ENCODE peak calls at places on chromosomes 4 and X, in eight cellular contexts. O is heart right ventricle; R is body of pancreas; U is heart left ventricle; Z is foreskin keratinocyte; V is CD8-positive, alpha-beta T cell; J is endothelial cell of umbilical vein; L is GM12878. D is an unnamed sample.

GRCh38 chr4:182807346-182807745 is 109.8 kb downstream of the DCTD start:
- DNase-seq in O (no peak), R (no peak), U (no peak), Z (no peak), V (no peak), J (no peak), L (no peak), D (no peak)

GRCh38 chrX:81120270-81120935 is 81.3 kb downstream of the HMGN5 start:
- DNase-seq in O (no peak), R (no peak), U (no peak), Z (no peak), V (no peak), J (no peak), L (no peak), D (peak; percentile 3)

GRCh38 chr4:1469596-1470392 is 63.6 kb upstream of the NKX1-1 start:
- DNase-seq in O (peak; percentile 7), R (no peak), U (no peak), Z (peak; percentile 8), V (no peak), J (no peak), L (no peak), D (no peak)

GRCh38 chr4:3215256-3215655 is 33.7 kb upstream of the MSANTD1 start:
- DNase-seq in O (no peak), R (no peak), U (no peak), Z (no peak), V (no peak), J (no peak), L (no peak), D (no peak)

GRCh38 chr4:4694812-4695211 is 153.0 kb upstream of the STX18 start:
- DNase-seq in O (no peak), R (no peak), U (no peak), Z (no peak), V (no peak), J (no peak), L (no peak), D (no peak)

GRCh38 chr4:95165926-95166524 is 382.7 kb downstream of the UNC5C start:
- DNase-seq in O (no peak), R (peak; percentile 18), U (no peak), Z (peak; percentile 24), V (no peak), J (peak; percentile 74), L (peak; percentile 17), D (peak; percentile 43)

GRCh38 chrX:1542994-1543725 is 6.2 kb upstream of the P2RY8 start:
- DNase-seq in O (no peak), R (no peak), U (no peak), Z (no peak), V (no peak), J (no peak), L (no peak), D (no peak)

GRCh38 chr4:15895517-15895916 is 43.0 kb downstream of the FGFBP1 start:
- DNase-seq in O (no peak), R (no peak), U (no peak), Z (peak; percentile 29), V (no peak), J (no peak), L (no peak), D (no peak)

GRCh38 chr4:73705056-73705432 is 35.3 kb upstream of the CXCL8 start:
- DNase-seq in O (no peak), R (no peak), U (no peak), Z (peak; percentile 69), V (no peak), J (peak; percentile 71), L (no peak), D (peak; percentile 11)

GRCh38 chrX:71173440-71173839 is 28.8 kb downstream of the NLGN3 start:
- DNase-seq in O (no peak), R (no peak), U (no peak), Z (no peak), V (no peak), J (no peak), L (no peak), D (no peak)

GRCh38 chr4:52091811-52092210 is 40.7 kb downstream of the SPATA18 start:
- DNase-seq in O (no peak), R (no peak), U (no peak), Z (no peak), V (no peak), J (no peak), L (no peak), D (no peak)

GRCh38 chr4:54217642-54218486 is 11.2 kb upstream of the PDGFRA start:
- DNase-seq in O (peak; percentile 50), R (peak; percentile 70), U (peak; percentile 83), Z (no peak), V (peak; percentile 60), J (peak; percentile 84), L (no peak), D (peak; percentile 64)

GRCh38 chrX:106874075-106874474 is 29.1 kb downstream of the RIPPLY1 start:
- DNase-seq in O (no peak), R (no peak), U (no peak), Z (no peak), V (no peak), J (peak; percentile 35), L (no peak), D (no peak)

GRCh38 chr4:133969202-133969873 is 232.3 kb downstream of the PABPC4L start:
- DNase-seq in O (peak; percentile 13), R (no peak), U (peak; percentile 50), Z (peak; percentile 11), V (no peak), J (peak; percentile 75), L (no peak), D (no peak)

GRCh38 chrX:136650811-136651210 is 2.9 kb downstream of the CD40LG start:
- DNase-seq in O (no peak), R (no peak), U (no peak), Z (no peak), V (no peak), J (no peak), L (no peak), D (no peak)

GRCh38 chr4:128721896-128722295 is 87.6 kb upstream of the JADE1 start:
- DNase-seq in O (no peak), R (no peak), U (no peak), Z (no peak), V (no peak), J (no peak), L (no peak), D (no peak)

GRCh38 chr4:7322166-7322991 is 112.4 kb downstream of the PSAPL1 start:
- DNase-seq in O (no peak), R (no peak), U (peak; percentile 15), Z (no peak), V (no peak), J (no peak), L (no peak), D (peak; percentile 60)

GRCh38 chr4:39565925-39566630 is 38.8 kb upstream of the UGDH start:
- DNase-seq in O (no peak), R (no peak), U (no peak), Z (peak; percentile 93), V (no peak), J (peak; percentile 51), L (no peak), D (no peak)

GRCh38 chrX:133640161-133641015 is 225.1 kb upstream of the GPC4 start:
- DNase-seq in O (no peak), R (no peak), U (no peak), Z (peak; percentile 56), V (no peak), J (no peak), L (no peak), D (no peak)

DNA sequence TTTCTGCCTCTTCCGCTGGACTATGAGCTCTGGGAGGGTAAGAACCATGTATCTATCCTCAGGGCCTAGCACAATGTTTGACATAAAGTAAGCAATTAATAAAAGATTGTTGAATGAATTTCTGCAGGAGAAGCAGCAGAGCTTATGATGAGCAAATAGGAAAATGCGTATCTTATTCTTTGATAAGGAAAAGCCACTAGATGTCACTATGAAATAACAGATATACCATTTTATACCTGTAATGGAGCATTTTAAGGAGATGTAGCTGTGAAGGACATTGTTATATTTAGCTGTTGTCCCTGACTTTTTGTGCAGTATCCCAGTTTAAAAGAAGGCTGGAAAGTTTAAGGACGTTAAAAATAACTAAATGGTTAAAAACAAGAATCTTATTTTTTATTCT is 147.2 kb upstream of the MBNL3 start:
- DNase-seq in O (no peak), R (no peak), U (no peak), Z (no peak), V (no peak), J (peak; percentile 6), L (no peak), D (no peak)
- TF ChIP-seq CTCF in O (no peak), R (no peak), U (no peak), Z (peak; percentile 48), V (no peak), J (no peak), L (no peak), D (no peak)

DNA sequence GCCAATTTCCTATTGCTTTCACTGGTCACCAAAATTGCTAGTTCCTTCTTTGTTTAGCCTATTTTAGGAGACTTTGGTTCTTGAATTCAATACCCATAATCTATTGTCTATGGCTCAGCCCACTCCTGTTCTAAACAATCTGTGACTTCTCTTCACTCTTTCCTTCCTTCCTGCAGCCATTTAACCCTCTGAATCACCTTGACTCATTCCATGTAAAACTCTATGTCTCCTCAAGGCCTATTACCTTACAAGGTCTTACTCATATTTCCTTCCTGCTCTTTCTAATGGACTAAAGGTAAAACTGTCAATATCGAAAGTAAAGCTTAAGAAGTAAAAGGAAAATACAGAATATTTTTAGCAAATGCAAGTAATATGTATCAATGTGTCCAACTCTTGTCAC is 301.6 kb downstream of the ARHGAP24 start:
- DNase-seq in O (no peak), R (no peak), U (no peak), Z (peak; percentile 68), V (no peak), J (peak; percentile 89), L (no peak), D (no peak)
- H3K27ac ChIP-seq in O (peak overlapping the region; percentile 51), R (no peak overlapping the region), U (no peak overlapping the region), Z (no peak overlapping the region), V (no peak overlapping the region), J (peak overlapping the region; percentile 100), L (no peak overlapping the region), D (no peak overlapping the region)

GRCh38 chrX:18119856-18120255 is 100.8 kb downstream of the BEND2 start:
- DNase-seq in O (no peak), R (no peak), U (no peak), Z (no peak), V (no peak), J (no peak), L (no peak), D (peak; percentile 5)
- TF ChIP-seq CTCF in O (no peak), R (no peak), U (no peak), Z (peak; percentile 46), V (no peak), J (no peak), L (no peak), D (no peak)

GRCh38 chrX:33210156-33210555 is 1.2 kb downstream of the DMD start:
- DNase-seq in O (no peak), R (no peak), U (no peak), Z (no peak), V (no peak), J (no peak), L (no peak), D (no peak)
- H3K27ac ChIP-seq in O (peak overlapping the region; percentile 88), R (no peak overlapping the region), U (peak overlapping the region; percentile 53), Z (no peak overlapping the region), V (no peak overlapping the region), J (peak overlapping the region; percentile 51), L (no peak overlapping the region), D (no peak overlapping the region)

DNA sequence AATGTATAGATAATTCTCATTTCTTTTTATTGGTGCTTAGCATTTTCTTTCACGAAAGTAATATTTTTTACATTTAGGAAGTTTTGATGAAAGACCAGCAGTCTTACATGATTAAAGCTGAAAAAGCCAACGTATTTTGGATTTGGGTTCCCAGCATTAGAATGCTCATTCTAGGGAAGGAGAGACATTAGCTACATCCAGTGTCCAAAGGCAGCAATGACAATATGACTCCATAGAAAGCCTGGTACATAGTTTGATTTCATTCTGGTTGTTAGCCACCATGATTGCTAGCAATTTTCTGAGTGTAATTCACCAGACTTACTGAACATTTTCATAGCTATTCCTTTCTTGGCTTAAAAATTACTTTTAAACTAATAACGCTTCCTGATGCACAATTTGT is 1397.5 kb downstream of the PCDH7 start:
- DNase-seq in O (no peak), R (no peak), U (no peak), Z (no peak), V (no peak), J (no peak), L (no peak), D (no peak)
- TF ChIP-seq CTCF in O (no peak), R (no peak), U (no peak), Z (peak; percentile 21), V (no peak), J (no peak), L (no peak), D (no peak)

D was measured in thyroid gland.